ENCODE peak calls at places on chromosomes 13 and 19, in seven cellular contexts. A is tibial nerve; X is mucosa of descending colon; K is CD8-positive, alpha-beta T cell; Y is heart right ventricle; L is colonic mucosa; P is aorta. O is an unnamed sample. For H3K36me3, the result is how much of the 10 kb centered on the place peaks cover.

GRCh38 chr19:10353793-10354391 is 14.5 kb upstream of the ICAM3 start:
- DNase-seq in A (peak), X (no peak), K (no peak), Y (peak), L (no peak), P (peak), O (no peak)

GRCh38 chr13:36414461-36414860 is 17.8 kb upstream of the CCNA1 start:
- DNase-seq in A (no peak), X (no peak), K (no peak), Y (no peak), L (no peak), P (no peak), O (no peak)

GRCh38 chr13:100610399-100611347 is 22.1 kb upstream of the GGACT start:
- DNase-seq in A (no peak), X (no peak), K (no peak), Y (no peak), L (no peak), P (no peak), O (no peak)

GRCh38 chr13:113422790-113423189 is 30.5 kb downstream of the ADPRHL1 start:
- DNase-seq in A (no peak), X (no peak), K (no peak), Y (no peak), L (no peak), P (peak), O (no peak)

GRCh38 chr13:32594339-32594738 is 8.1 kb downstream of the PDS5B start:
- DNase-seq in A (no peak), X (no peak), K (no peak), Y (no peak), L (no peak), P (no peak), O (no peak)

GRCh38 chr13:100724568-100724967 is 50.0 kb upstream of the TMTC4 start:
- DNase-seq in A (no peak), X (no peak), K (no peak), Y (no peak), L (no peak), P (no peak), O (no peak)

GRCh38 chr19:46529622-46530451 is 34.2 kb upstream of the PNMA8B start:
- DNase-seq in A (peak), X (peak), K (peak), Y (peak), L (peak), P (peak), O (peak)

GRCh38 chr13:42847891-42848663 is 66.7 kb downstream of the FAM216B start:
- DNase-seq in A (no peak), X (no peak), K (no peak), Y (no peak), L (no peak), P (no peak), O (no peak)

GRCh38 chr13:42367836-42368235 is 95.9 kb downstream of the AKAP11 start:
- DNase-seq in A (no peak), X (no peak), K (no peak), Y (no peak), L (no peak), P (no peak), O (no peak)

GRCh38 chr19:36215276-36216171 is 618 bp downstream of the ZNF146 start:
- DNase-seq in A (no peak), X (no peak), K (no peak), Y (no peak), L (no peak), P (no peak), O (no peak)

GRCh38 chr13:112986470-112986869 is 17.5 kb downstream of the MCF2L start:
- DNase-seq in A (no peak), X (no peak), K (no peak), Y (no peak), L (no peak), P (no peak), O (no peak)

GRCh38 chr13:40101708-40102359 is 446.4 kb downstream of the COG6 start:
- DNase-seq in A (no peak), X (no peak), K (no peak), Y (no peak), L (no peak), P (no peak), O (peak)

GRCh38 chr19:53372196-53372595 is 6.7 kb downstream of the ZNF525 start:
- DNase-seq in A (no peak), X (no peak), K (no peak), Y (no peak), L (no peak), P (no peak), O (no peak)

GRCh38 chr13:97106323-97106722 is 112.0 kb upstream of the OXGR1 start:
- DNase-seq in A (no peak), X (no peak), K (no peak), Y (no peak), L (no peak), P (no peak), O (no peak)

GRCh38 chr19:49479975-49480628 is 6.1 kb downstream of the FLT3LG start:
- DNase-seq in A (no peak), X (no peak), K (no peak), Y (no peak), L (no peak), P (no peak), O (no peak)

GRCh38 chr13:21688056-21688455 is 17.2 kb downstream of the FGF9 start:
- DNase-seq in A (no peak), X (no peak), K (no peak), Y (no peak), L (no peak), P (no peak), O (no peak)

GRCh38 chr19:1787116-1787515 is 25.0 kb downstream of the ATP8B3 start:
- DNase-seq in A (no peak), X (no peak), K (no peak), Y (no peak), L (no peak), P (no peak), O (no peak)

GRCh38 chr13:39107484-39108040 is 69.3 kb downstream of the NHLRC3 start:
- DNase-seq in A (no peak), X (no peak), K (no peak), Y (no peak), L (no peak), P (no peak), O (no peak)

GRCh38 chr19:29878973-29879654 is 62.9 kb upstream of the URI1 start:
- DNase-seq in A (peak), X (no peak), K (no peak), Y (no peak), L (no peak), P (peak), O (no peak)

GRCh38 chr19:13850910-13851753 is 25.8 kb upstream of the NANOS3 start:
- DNase-seq in A (peak), X (peak), K (no peak), Y (peak), L (peak), P (peak), O (peak)

GRCh38 chr19:15194938-15195337 is 5.9 kb downstream of the NOTCH3 start:
- DNase-seq in A (no peak), X (no peak), K (no peak), Y (no peak), L (no peak), P (peak), O (no peak)

GRCh38 chr13:79081942-79082341 is 324.1 kb downstream of the RBM26 start:
- DNase-seq in A (no peak), X (no peak), K (no peak), Y (no peak), L (no peak), P (no peak), O (no peak)

GRCh38 chr19:29681422-29682235 is 16.4 kb downstream of the PLEKHF1 start:
- DNase-seq in A (peak), X (peak), K (no peak), Y (no peak), L (no peak), P (no peak), O (no peak)

GRCh38 chr13:99902657-99903056 is 68.9 kb downstream of the ZIC5 start:
- DNase-seq in A (no peak), X (no peak), K (no peak), Y (no peak), L (no peak), P (no peak), O (no peak)

GRCh38 chr13:85665286-85665685 is 133.9 kb downstream of the SLITRK6 start:
- DNase-seq in A (no peak), X (no peak), K (no peak), Y (no peak), L (no peak), P (no peak), O (no peak)

GRCh38 chr13:46374710-46375109 is 12.3 kb downstream of the RUBCNL start:
- DNase-seq in A (no peak), X (no peak), K (no peak), Y (no peak), L (no peak), P (no peak), O (no peak)

GRCh38 chr19:3969435-3970312 is 1.2 kb downstream of the DAPK3 start:
- DNase-seq in A (no peak), X (no peak), K (no peak), Y (no peak), L (no peak), P (no peak), O (no peak)

GRCh38 chr19:11457115-11457514 is 21.7 kb downstream of the PRKCSH start:
- DNase-seq in A (no peak), X (no peak), K (no peak), Y (no peak), L (no peak), P (no peak), O (no peak)

GRCh38 chr13:45718063-45718462 is 15.9 kb downstream of the CBY2 start:
- DNase-seq in A (no peak), X (no peak), K (no peak), Y (no peak), L (no peak), P (no peak), O (peak)

GRCh38 chr19:14368011-14368513 is 13.2 kb upstream of the ADGRE5 start:
- DNase-seq in A (no peak), X (no peak), K (no peak), Y (no peak), L (no peak), P (no peak), O (peak)

GRCh38 chr19:45047188-45047797 is 8.4 kb downstream of the CLASRP start:
- DNase-seq in A (no peak), X (no peak), K (no peak), Y (no peak), L (no peak), P (no peak), O (peak)

GRCh38 chr19:45051929-45052579 is 13.2 kb downstream of the CLASRP start:
- DNase-seq in A (no peak), X (no peak), K (no peak), Y (no peak), L (peak), P (no peak), O (no peak)

GRCh38 chr19:45050036-45050435 is 11.2 kb downstream of the CLASRP start:
- DNase-seq in A (no peak), X (no peak), K (no peak), Y (no peak), L (no peak), P (no peak), O (no peak)

GRCh38 chr19:45046355-45046754 is 7.5 kb downstream of the CLASRP start:
- DNase-seq in A (no peak), X (no peak), K (no peak), Y (no peak), L (no peak), P (no peak), O (no peak)

GRCh38 chr19:45049073-45049736 is 10.4 kb downstream of the CLASRP start:
- DNase-seq in A (no peak), X (no peak), K (no peak), Y (peak), L (no peak), P (no peak), O (no peak)
- H3K36me3 ChIP-seq in A (under half), X (under half), K (under half), Y (half or more), L (under half), P (under half), O (half or more)

DNA sequence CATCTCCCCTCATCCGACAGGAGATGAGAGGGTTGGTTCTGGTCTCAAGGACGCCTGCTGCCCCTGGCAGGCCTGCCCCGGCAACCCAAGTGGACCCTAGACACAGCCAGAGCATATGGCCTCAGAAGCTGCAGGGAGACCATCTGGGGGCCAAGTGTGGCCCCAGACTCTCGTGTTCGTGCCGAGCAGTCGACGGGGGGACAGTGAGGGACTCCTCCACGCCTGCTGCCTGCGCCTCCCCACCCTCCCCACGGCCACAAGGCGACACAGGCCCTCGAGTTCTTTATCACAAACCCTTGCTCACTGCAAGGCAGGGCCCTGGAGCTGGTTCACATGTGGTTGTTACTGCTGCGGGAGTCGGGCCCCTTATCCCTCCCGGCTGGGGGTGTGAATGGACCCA is 9.3 kb downstream of the CAPS start:
- DNase-seq in A (no peak), X (no peak), K (no peak), Y (no peak), L (no peak), P (no peak), O (no peak)
- H3K36me3 ChIP-seq in A (under half), X (under half), K (half or more), Y (half or more), L (under half), P (under half), O (half or more)

GRCh38 chr19:5216141-5216847 is 124.3 kb downstream of the PTPRS start:
- DNase-seq in A (no peak), X (no peak), K (no peak), Y (no peak), L (no peak), P (no peak), O (no peak)

GRCh38 chr19:5217171-5217570 is 123.4 kb downstream of the PTPRS start:
- DNase-seq in A (no peak), X (no peak), K (no peak), Y (no peak), L (no peak), P (no peak), O (no peak)

GRCh38 chr19:5214371-5214770 is 126.2 kb downstream of the PTPRS start:
- DNase-seq in A (no peak), X (no peak), K (no peak), Y (no peak), L (no peak), P (no peak), O (no peak)

GRCh38 chr19:5214902-5215301 is 125.7 kb downstream of the PTPRS start:
- DNase-seq in A (no peak), X (no peak), K (no peak), Y (no peak), L (no peak), P (no peak), O (no peak)

DNA sequence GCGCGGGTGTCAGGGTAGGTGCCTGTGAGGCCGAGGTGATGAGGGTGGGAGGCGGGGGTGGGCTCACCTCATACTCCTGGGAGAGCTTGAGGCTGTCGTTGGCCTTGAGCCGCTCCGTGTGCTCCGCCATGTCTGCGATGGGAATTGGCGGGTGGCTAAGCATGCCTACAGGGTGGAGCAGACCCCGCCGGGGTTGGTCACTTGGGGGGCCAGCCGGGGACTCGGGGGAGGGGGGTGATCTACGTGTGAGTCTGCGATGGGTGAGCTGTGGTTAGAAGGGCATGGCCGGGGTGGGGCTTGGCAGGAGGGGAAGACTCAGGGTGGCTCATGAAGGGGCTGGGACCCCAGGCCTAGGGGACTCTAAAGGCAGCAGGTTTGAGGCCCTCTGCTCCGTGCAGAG is 125.2 kb downstream of the PTPRS start:
- DNase-seq in A (no peak), X (no peak), K (no peak), Y (no peak), L (no peak), P (no peak), O (no peak)
- H3K36me3 ChIP-seq in A (under half), X (under half), K (under half), Y (half or more), L (under half), P (under half), O (under half)

DNA sequence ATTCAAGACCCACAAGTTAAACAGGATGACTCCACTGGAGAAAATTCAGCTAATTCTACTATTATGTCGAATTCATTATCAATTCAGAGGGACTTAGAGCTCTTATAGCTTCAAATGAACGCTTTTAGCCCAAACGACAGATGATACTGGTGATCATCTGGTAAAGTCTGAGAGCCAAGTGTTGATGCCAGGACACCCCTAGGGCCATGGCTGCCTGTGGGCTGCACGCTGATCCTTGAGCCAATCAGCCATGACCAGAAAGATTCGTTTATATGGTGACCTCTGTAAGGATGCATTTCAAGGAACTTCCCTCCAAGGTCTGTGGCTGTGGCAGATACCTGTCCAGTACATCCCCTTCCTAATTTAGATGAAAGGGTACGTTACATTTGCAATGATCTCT is 10.9 kb downstream of the MEDAG start:
- DNase-seq in A (no peak), X (no peak), K (no peak), Y (no peak), L (no peak), P (no peak), O (no peak)
- H3K36me3 ChIP-seq in A (under half), X (under half), K (under half), Y (under half), L (under half), P (under half), O (under half)

O was measured in CD4-positive, CD25-positive, alpha-beta regulatory T cell.